ENCODE peak calls at places on chromosome 2, in four cellular contexts. U is astrocyte of the spinal cord, H is endothelial cell, Y is lung. B is an unnamed sample.

GRCh38 chr2:165018207-165018606 is 62.9 kb upstream of the SLC38A11 start:
- DNase-seq in U (peak), H (no peak), Y (no peak), B (no peak)

GRCh38 chr2:136029149-136029548 is 43.7 kb upstream of the DARS1 start:
- DNase-seq in U (no peak), H (no peak), Y (no peak), B (no peak)

GRCh38 chr2:240131296-240131695 is 4.8 kb downstream of the COPS9 start:
- DNase-seq in U (no peak), H (no peak), Y (no peak), B (no peak)

GRCh38 chr2:41999882-42000281 is 47.9 kb upstream of the PKDCC start:
- DNase-seq in U (no peak), H (no peak), Y (no peak), B (no peak)

GRCh38 chr2:23385748-23386421 is 906 bp downstream of the KLHL29 start:
- DNase-seq in U (no peak), H (peak), Y (no peak), B (no peak)

GRCh38 chr2:230879271-230879882 is 14.6 kb downstream of the ITM2C start:
- DNase-seq in U (no peak), H (no peak), Y (no peak), B (no peak)

GRCh38 chr2:167342769-167343168 is 454.5 kb downstream of the XIRP2 start:
- DNase-seq in U (peak), H (no peak), Y (no peak), B (no peak)

GRCh38 chr2:27831279-27832050 is 58.7 kb downstream of the RBKS start:
- DNase-seq in U (no peak), H (no peak), Y (no peak), B (no peak)

GRCh38 chr2:210318491-210318890 is 3.5 kb upstream of the MYL1 start:
- DNase-seq in U (no peak), H (no peak), Y (no peak), B (no peak)

GRCh38 chr2:231162036-231162345 is 36.4 kb upstream of the ARMC9 start:
- DNase-seq in U (peak), H (no peak), Y (no peak), B (peak)

GRCh38 chr2:179226203-179226960 is 38.2 kb downstream of the SESTD1 start:
- DNase-seq in U (no peak), H (no peak), Y (no peak), B (no peak)

GRCh38 chr2:8543412-8544167 is 138.3 kb upstream of the ID2 start:
- DNase-seq in U (peak), H (no peak), Y (peak), B (peak)

GRCh38 chr2:114805195-114805594 is 362.8 kb downstream of the DPP10 start:
- DNase-seq in U (no peak), H (no peak), Y (no peak), B (no peak)

GRCh38 chr2:22957441-22957840 is 427.5 kb upstream of the KLHL29 start:
- DNase-seq in U (no peak), H (no peak), Y (no peak), B (no peak)